ENCODE peak calls at places on chromosomes 16 and 17, in six cellular contexts. K is tibial artery, D is coronary artery, W is GM23338, S is HL-60, H is small intestine. P is an unnamed sample.

GRCh38 chr16:83911290-83911689 is 12.4 kb downstream of the MLYCD start:
- DNase-seq in S (no peak), D (no peak), K (no peak), W (no peak), H (no peak), P (no peak)

GRCh38 chr16:75916431-75916830 is 190.1 kb upstream of the CPHXL start:
- DNase-seq in H (no peak), D (no peak), S (no peak), K (no peak), W (no peak), P (no peak)

GRCh38 chr16:6103561-6103960 is 1006.0 kb upstream of the EEF2KMT start:
- DNase-seq in K (no peak), S (no peak), H (no peak), W (no peak), D (no peak), P (no peak)

GRCh38 chr16:6891486-6891885 is 441.2 kb upstream of the RBFOX1 start:
- DNase-seq in W (no peak), D (no peak), K (no peak), H (no peak), S (no peak), P (no peak)

GRCh38 chr17:45794840-45795239 is 10.7 kb downstream of the CRHR1 start:
- DNase-seq in S (no peak), H (no peak), K (no peak), D (no peak), W (peak; percentile 64), P (no peak)

GRCh38 chr16:65510850-65511249 is 389.0 kb upstream of the CDH11 start:
- DNase-seq in S (no peak), K (no peak), D (no peak), H (no peak), W (no peak), P (peak; percentile 28)

GRCh38 chr17:83019376-83019775 is 60.0 kb upstream of the METRNL start:
- DNase-seq in S (no peak), W (no peak), H (no peak), D (peak; percentile 17), K (no peak), P (no peak)

GRCh38 chr16:8887952-8888560 is 5.9 kb downstream of the LITAFD start:
- DNase-seq in S (no peak), K (no peak), W (no peak), D (no peak), H (no peak), P (peak; percentile 45)

GRCh38 chr17:3961564-3962047 is 2.6 kb downstream of the ATP2A3 start:
- DNase-seq in S (no peak), H (no peak), W (no peak), K (no peak), D (no peak), P (no peak)

GRCh38 chr17:79835470-79835899 is 3.8 kb downstream of the CBX4 start:
- DNase-seq in H (no peak), K (no peak), S (no peak), D (no peak), W (peak; percentile 64), P (peak; percentile 31)

GRCh38 chr16:20674684-20675487 is 22.6 kb downstream of the ACSM1 start:
- DNase-seq in S (no peak), D (no peak), W (peak; percentile 37), H (peak; percentile 1), K (no peak), P (no peak)

GRCh38 chr16:28991687-28992086 is 6.8 kb downstream of the LAT start:
- DNase-seq in S (no peak), H (no peak), D (no peak), K (no peak), W (no peak), P (no peak)

GRCh38 chr16:1895949-1896675 is 22.1 kb downstream of the HS3ST6 start:
- DNase-seq in D (no peak), W (no peak), K (no peak), S (no peak), H (peak; percentile 67), P (no peak)

GRCh38 chr16:47162670-47163420 is 19.1 kb upstream of the NETO2 start:
- DNase-seq in S (no peak), D (no peak), W (peak; percentile 16), H (no peak), K (no peak), P (no peak)

GRCh38 chr16:25371342-25371741 is 113.7 kb upstream of the ZKSCAN2 start:
- DNase-seq in K (no peak), H (no peak), W (no peak), D (no peak), S (no peak), P (no peak)

GRCh38 chr17:15957206-15957605 is 12.3 kb downstream of the ADORA2B start:
- DNase-seq in W (no peak), H (no peak), D (no peak), S (no peak), K (no peak), P (no peak)

GRCh38 chr17:21282850-21283249 is 1.7 kb upstream of the MAP2K3 start:
- DNase-seq in W (no peak), K (no peak), D (no peak), H (no peak), S (no peak), P (no peak)

GRCh38 chr17:17788967-17789366 is 47.8 kb downstream of the SREBF1 start:
- DNase-seq in D (no peak), K (no peak), W (no peak), H (no peak), S (no peak), P (no peak)

GRCh38 chr16:49855280-49855821 is 561 bp downstream of the ZNF423 start:
- DNase-seq in D (peak; percentile 90), K (peak; percentile 95), H (peak; percentile 76), W (peak; percentile 87), S (peak; percentile 33), P (peak; percentile 94)

DNA sequence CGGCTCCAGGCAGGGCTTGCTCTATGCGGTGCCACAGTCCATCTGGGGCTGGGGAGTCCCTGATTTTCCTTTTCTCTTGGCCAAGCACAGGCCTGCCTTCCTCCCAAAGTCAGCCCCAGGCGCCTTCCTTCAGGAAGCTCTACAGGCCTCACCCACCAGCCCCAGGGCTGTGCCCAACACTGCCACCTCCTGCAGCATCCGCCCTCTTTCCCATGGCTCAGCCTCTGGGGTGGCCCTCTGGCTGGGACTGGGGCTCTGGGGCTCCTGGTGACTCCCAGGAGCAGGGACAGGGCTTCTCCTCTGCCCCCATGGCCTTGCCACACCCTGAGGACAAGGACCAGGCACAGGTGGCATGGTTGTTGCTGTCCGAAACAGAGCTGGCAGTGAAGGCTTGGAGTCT is 817 bp downstream of the ITGB4 start:
- DNase-seq in K (no peak), H (peak; percentile 76), W (no peak), D (no peak), S (no peak), P (no peak)
- H3K4me3 ChIP-seq in K (peak overlapping the region; percentile 34), H (peak overlapping the region; percentile 89), W (peak overlapping the region; percentile 84), D (peak overlapping the region; percentile 68), S (no peak overlapping the region), P (peak overlapping the region; percentile 51)

GRCh38 chr16:17229766-17230165 is 241.0 kb downstream of the XYLT1 start:
- DNase-seq in K (no peak), W (no peak), D (no peak), S (no peak), H (no peak), P (no peak)

GRCh38 chr16:17229131-17229530 is 241.6 kb downstream of the XYLT1 start:
- DNase-seq in W (no peak), H (no peak), D (no peak), K (no peak), S (no peak), P (no peak)

GRCh38 chr16:17228048-17228707 is 242.6 kb downstream of the XYLT1 start:
- DNase-seq in S (no peak), W (no peak), D (no peak), K (no peak), H (no peak), P (no peak)

GRCh38 chr16:17227278-17227677 is 243.5 kb downstream of the XYLT1 start:
- DNase-seq in D (no peak), H (peak; percentile 81), S (no peak), W (peak; percentile 48), K (no peak), P (peak; percentile 57)

DNA sequence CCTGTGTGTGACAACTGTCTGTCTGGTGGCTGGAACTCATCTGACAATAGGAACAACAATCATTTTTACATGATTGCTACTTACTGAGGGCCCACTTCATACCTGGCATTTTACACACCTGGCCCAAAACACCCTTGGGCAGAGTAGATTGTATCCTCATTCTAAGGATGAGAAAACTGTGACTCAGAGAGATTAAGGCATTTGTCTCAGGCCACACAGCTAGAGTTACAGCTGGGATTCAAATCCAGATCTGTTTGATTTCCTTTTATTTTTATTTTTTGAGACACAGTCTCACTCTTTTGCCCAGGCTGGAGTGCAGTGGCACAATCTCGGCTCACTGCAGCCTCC is 242.1 kb downstream of the XYLT1 start:
- DNase-seq in W (no peak), S (no peak), D (no peak), H (no peak), K (no peak), P (no peak)
- H3K27ac ChIP-seq in W (no peak overlapping the region), S (no peak overlapping the region), D (no peak overlapping the region), H (no peak overlapping the region), K (no peak overlapping the region), P (no peak overlapping the region)

GRCh38 chr17:72542317-72542716 is 421.5 kb downstream of the SOX9 start:
- DNase-seq in W (no peak), K (no peak), S (no peak), D (no peak), H (no peak), P (no peak)

GRCh38 chr17:72538921-72539352 is 418.1 kb downstream of the SOX9 start:
- DNase-seq in H (peak; percentile 49), W (peak; percentile 49), S (no peak), K (no peak), D (no peak), P (no peak)

GRCh38 chr17:72538443-72538842 is 417.6 kb downstream of the SOX9 start:
- DNase-seq in H (no peak), D (no peak), K (no peak), W (no peak), S (no peak), P (no peak)

GRCh38 chr17:72536788-72537187 is 416.0 kb downstream of the SOX9 start:
- DNase-seq in S (no peak), W (no peak), K (no peak), D (no peak), H (no peak), P (no peak)

GRCh38 chr17:72539981-72540897 is 419.4 kb downstream of the SOX9 start:
- DNase-seq in H (peak; percentile 65), D (peak; percentile 80), K (peak; percentile 80), S (peak; percentile 10), W (peak; percentile 71), P (peak; percentile 89)
- H3K4me3 ChIP-seq in H (peak overlapping the region; percentile 37), D (peak overlapping the region; percentile 38), K (no peak overlapping the region), S (no peak overlapping the region), W (peak overlapping the region; percentile 42), P (no peak overlapping the region)

GRCh38 chr17:67152824-67153223 is 92.2 kb downstream of the HELZ start:
- DNase-seq in W (no peak), H (no peak), K (no peak), D (no peak), S (no peak), P (no peak)

GRCh38 chr17:67148352-67148751 is 96.6 kb downstream of the HELZ start:
- DNase-seq in H (no peak), D (no peak), W (no peak), S (no peak), K (no peak), P (no peak)

GRCh38 chr17:67145406-67145805 is 99.6 kb downstream of the HELZ start:
- DNase-seq in W (no peak), H (no peak), K (no peak), S (no peak), D (no peak), P (no peak)

GRCh38 chr17:67151717-67152116 is 93.3 kb downstream of the HELZ start:
- DNase-seq in D (no peak), H (no peak), S (no peak), K (no peak), W (no peak), P (no peak)

GRCh38 chr17:67150826-67151225 is 94.2 kb downstream of the HELZ start:
- DNase-seq in W (no peak), K (no peak), D (no peak), S (no peak), H (peak; percentile 65), P (peak; percentile 18)
- H3K27ac ChIP-seq in W (no peak overlapping the region), K (no peak overlapping the region), D (no peak overlapping the region), S (no peak overlapping the region), H (no peak overlapping the region), P (no peak overlapping the region)

P was measured in hepatocyte.